ENCODE peak calls at places on chromosomes 11 and 22, in ten cellular contexts. X is heart left ventricle, Y is stomach, J is ovary, C is H7, B is pancreas, M is transverse colon, Z is bronchial epithelial cell, A is esophagus muscularis mucosa, N is mesenchymal stem cell. Q is an unnamed sample. For H3K36me3, the result is how much of the 10 kb centered on the place peaks cover.

GRCh38 chr22:46537221-46537945 is at the start of gene CELSR1:
- DNase-seq in X (no peak), Y (peak), J (no peak), C (peak), B (no peak), M (peak), Z (peak), A (no peak), N (no peak), Q (no peak)

GRCh38 chr11:9962722-9963121 is 298.8 kb downstream of the SWAP70 start:
- DNase-seq in X (no peak), Y (no peak), J (no peak), C (no peak), B (no peak), M (no peak), Z (no peak), A (no peak), N (no peak), Q (no peak)

GRCh38 chr11:112722876-112723275 is 238.3 kb upstream of the NCAM1 start:
- DNase-seq in X (no peak), Y (no peak), J (no peak), C (no peak), B (no peak), M (no peak), Z (no peak), A (peak), N (no peak), Q (no peak)

GRCh38 chr11:2916892-2917645 is 12.2 kb downstream of the PHLDA2 start:
- DNase-seq in X (no peak), Y (no peak), J (no peak), C (peak), B (peak), M (no peak), Z (no peak), A (no peak), N (no peak), Q (no peak)

GRCh38 chr11:117832511-117832910 is 8.0 kb upstream of the FXYD2 start:
- DNase-seq in X (no peak), Y (peak), J (peak), C (peak), B (peak), M (peak), Z (no peak), A (no peak), N (no peak), Q (no peak)

GRCh38 chr11:47499160-47499559 is 50.2 kb upstream of the RAPSN start:
- DNase-seq in X (no peak), Y (no peak), J (no peak), C (no peak), B (no peak), M (no peak), Z (no peak), A (no peak), N (no peak), Q (no peak)

GRCh38 chr11:8800498-8801110 is 110.4 kb upstream of the AKIP1 start:
- DNase-seq in X (no peak), Y (no peak), J (no peak), C (no peak), B (no peak), M (no peak), Z (no peak), A (no peak), N (no peak), Q (no peak)

GRCh38 chr11:34593085-34593484 is 27.8 kb upstream of the EHF start:
- DNase-seq in X (no peak), Y (no peak), J (no peak), C (no peak), B (no peak), M (no peak), Z (no peak), A (no peak), N (no peak), Q (no peak)

GRCh38 chr22:31661851-31662667 is at the start of gene PISD:
- DNase-seq in X (peak), Y (peak), J (peak), C (peak), B (peak), M (peak), Z (peak), A (peak), N (peak), Q (peak)

GRCh38 chr11:77423624-77424023 is 50.3 kb downstream of the PAK1 start:
- DNase-seq in X (no peak), Y (no peak), J (no peak), C (no peak), B (no peak), M (no peak), Z (no peak), A (no peak), N (no peak), Q (no peak)

GRCh38 chr11:75851203-75851602 is 36.2 kb downstream of the UVRAG start:
- DNase-seq in X (no peak), Y (no peak), J (no peak), C (no peak), B (no peak), M (no peak), Z (no peak), A (no peak), N (no peak), Q (peak)

GRCh38 chr11:80182906-80183305 is 742.1 kb upstream of the TENM4 start:
- DNase-seq in X (no peak), Y (no peak), J (no peak), C (no peak), B (no peak), M (no peak), Z (no peak), A (no peak), N (peak), Q (no peak)

GRCh38 chr11:3703383-3703782 is 32.2 kb upstream of the CHRNA10 start:
- DNase-seq in X (no peak), Y (no peak), J (no peak), C (no peak), B (no peak), M (no peak), Z (no peak), A (peak), N (no peak), Q (no peak)

GRCh38 chr11:2215230-2215560 is 43.6 kb upstream of the TH start:
- DNase-seq in X (no peak), Y (no peak), J (no peak), C (no peak), B (no peak), M (no peak), Z (no peak), A (peak), N (no peak), Q (no peak)

GRCh38 chr11:46524201-46524600 is 69.6 kb downstream of the AMBRA1 start:
- DNase-seq in X (no peak), Y (no peak), J (no peak), C (no peak), B (no peak), M (peak), Z (no peak), A (no peak), N (no peak), Q (no peak)

GRCh38 chr11:11582261-11582701 is 39.5 kb downstream of the GALNT18 start:
- DNase-seq in X (no peak), Y (no peak), J (no peak), C (peak), B (no peak), M (no peak), Z (no peak), A (no peak), N (no peak), Q (no peak)

GRCh38 chr22:22750335-22751042 is 106.1 kb downstream of the GGTLC2 start:
- DNase-seq in X (no peak), Y (no peak), J (no peak), C (no peak), B (no peak), M (no peak), Z (no peak), A (no peak), N (no peak), Q (no peak)

GRCh38 chr22:24962835-24963234 is 10.3 kb downstream of the KIAA1671 start:
- DNase-seq in X (no peak), Y (no peak), J (no peak), C (no peak), B (no peak), M (no peak), Z (no peak), A (no peak), N (no peak), Q (no peak)

GRCh38 chr11:47415091-47415854 is 6.9 kb downstream of the SLC39A13 start:
- DNase-seq in X (peak), Y (no peak), J (no peak), C (no peak), B (no peak), M (no peak), Z (no peak), A (no peak), N (no peak), Q (no peak)

GRCh38 chr11:110479445-110480101 is 49.8 kb downstream of the FDX1 start:
- DNase-seq in X (no peak), Y (no peak), J (no peak), C (no peak), B (no peak), M (no peak), Z (peak), A (no peak), N (peak), Q (peak)

GRCh38 chr11:122149232-122149631 is 33.2 kb upstream of the BLID start:
- DNase-seq in X (no peak), Y (no peak), J (no peak), C (no peak), B (no peak), M (no peak), Z (peak), A (no peak), N (no peak), Q (no peak)
- H3K36me3 ChIP-seq in X (under half), Y (under half), J (under half), C (under half), B (under half), M (under half), Z (under half), A (under half), N (half or more), Q (half or more)

DNA sequence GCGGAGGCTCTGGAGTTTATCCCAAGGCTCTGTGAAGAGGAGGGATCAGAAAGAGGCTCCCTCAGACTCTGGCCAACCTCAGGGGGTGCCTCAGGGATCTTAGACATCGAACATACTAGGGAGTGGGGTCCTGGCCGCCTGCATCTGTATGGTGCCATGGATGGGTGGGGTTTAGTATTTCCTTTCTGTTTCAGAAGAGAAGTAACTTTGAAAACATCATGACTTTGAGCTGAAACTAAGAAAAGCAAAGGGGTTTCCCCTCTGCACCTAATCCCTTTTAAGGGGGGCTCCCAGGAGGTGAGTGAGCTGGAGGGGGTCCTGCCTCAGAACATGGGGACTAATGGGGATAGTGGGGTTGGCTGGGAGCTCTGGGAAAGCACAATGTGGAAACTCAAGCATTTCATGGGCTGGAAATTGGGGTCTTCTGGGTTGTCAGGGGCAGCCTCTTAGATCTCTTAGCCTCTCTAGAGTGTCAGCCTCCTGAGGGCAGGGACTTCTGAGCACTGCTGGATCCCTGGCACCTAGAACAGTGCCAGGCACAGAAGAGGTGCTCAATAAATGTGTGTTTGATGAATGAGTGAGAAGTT is 11.8 kb upstream of the SSTR3 start:
- DNase-seq in X (no peak), Y (no peak), J (no peak), C (no peak), B (no peak), M (no peak), Z (no peak), A (no peak), N (no peak), Q (no peak)
- H3K36me3 ChIP-seq in X (under half), Y (under half), J (under half), C (under half), B (under half), M (under half), Z (under half), A (under half), N (under half), Q (under half)

GRCh38 chr22:37627091-37627490 is 12.4 kb upstream of the SH3BP1 start:
- DNase-seq in X (no peak), Y (no peak), J (no peak), C (no peak), B (no peak), M (no peak), Z (no peak), A (no peak), N (no peak), Q (no peak)
- H3K36me3 ChIP-seq in X (under half), Y (half or more), J (under half), C (under half), B (under half), M (under half), Z (under half), A (half or more), N (under half), Q (under half)

GRCh38 chr22:33831207-33831606 is 89.1 kb downstream of the LARGE1 start:
- DNase-seq in X (no peak), Y (no peak), J (no peak), C (no peak), B (no peak), M (no peak), Z (no peak), A (no peak), N (peak), Q (no peak)
- H3K36me3 ChIP-seq in X (under half), Y (under half), J (under half), C (under half), B (under half), M (under half), Z (under half), A (under half), N (under half), Q (under half)